ENCODE peak calls at places on chromosomes 11 and 22, in ten cellular contexts. F is EL; C is ovary; X is neural crest cell; V is effector CD4-positive, alpha-beta T cell; P is B cell; O is activated B cell treated with CpG ODN at 0.5 μM for 24 hours; Z is renal cortical epithelial cell; N is dorsolateral prefrontal cortex; W is stimulated activated CD8-positive, alpha-beta memory T cell treated with anti-CD3 and anti-CD28 coated beads, Interleukin-7, amount 100 ng/mL, for 48 hours. R is an unnamed sample.

GRCh38 chr11:77071671-77072605 is 5.2 kb downstream of the CAPN5 start:
- DNase-seq in F (peak; percentile 56), C (peak; percentile 24), X (no peak), V (no peak), P (no peak), O (peak; percentile 5), Z (no peak), N (no peak), W (no peak), R (no peak)

GRCh38 chr22:50548046-50548912 is 2.6 kb downstream of the KLHDC7B start:
- DNase-seq in F (no peak), C (no peak), X (no peak), V (peak; percentile 52), P (peak; percentile 63), O (peak; percentile 60), Z (no peak), N (no peak), W (no peak), R (no peak)

GRCh38 chr11:115459563-115459962 is 44.7 kb downstream of the CADM1 start:
- DNase-seq in F (peak; percentile 4), C (no peak), X (no peak), V (no peak), P (no peak), O (no peak), Z (peak; percentile 27), N (no peak), W (no peak), R (no peak)

GRCh38 chr11:32259641-32260081 is 168.8 kb downstream of the RCN1 start:
- DNase-seq in F (peak; percentile 15), C (peak; percentile 33), X (no peak), V (no peak), P (no peak), O (no peak), Z (peak; percentile 1), N (no peak), W (no peak), R (no peak)

GRCh38 chr11:27217948-27218410 is 145.0 kb downstream of the CCDC34 start:
- DNase-seq in F (peak; percentile 83), C (no peak), X (no peak), V (no peak), P (no peak), O (no peak), Z (peak; percentile 84), N (no peak), W (no peak), R (no peak)

GRCh38 chr11:23540101-23540561 is 679.9 kb upstream of the CCDC179 start:
- DNase-seq in F (peak; percentile 64), C (no peak), X (peak; percentile 12), V (no peak), P (peak; percentile 35), O (no peak), Z (peak; percentile 22), N (no peak), W (no peak), R (no peak)

GRCh38 chr11:97419729-97420128 is 1029.9 kb downstream of the JRKL start:
- DNase-seq in F (no peak), C (no peak), X (no peak), V (no peak), P (no peak), O (no peak), Z (no peak), N (no peak), W (no peak), R (no peak)

GRCh38 chr11:34501500-34501899 is 12.1 kb downstream of the ELF5 start:
- DNase-seq in F (peak; percentile 82), C (no peak), X (no peak), V (no peak), P (no peak), O (no peak), Z (peak; percentile 98), N (no peak), W (no peak), R (no peak)

GRCh38 chr22:37618674-37619073 is 10.0 kb downstream of the GGA1 start:
- DNase-seq in F (no peak), C (no peak), X (no peak), V (no peak), P (no peak), O (no peak), Z (no peak), N (no peak), W (no peak), R (no peak)

GRCh38 chr11:66639066-66639813 is 737 bp downstream of the RBM4 start:
- DNase-seq in F (peak; percentile 40), C (no peak), X (no peak), V (peak; percentile 21), P (no peak), O (no peak), Z (peak; percentile 38), N (no peak), W (no peak), R (peak; percentile 46)

GRCh38 chr11:14270690-14271542 is 88.1 kb downstream of the RRAS2 start:
- DNase-seq in F (no peak), C (no peak), X (no peak), V (no peak), P (peak; percentile 30), O (no peak), Z (no peak), N (peak; percentile 42), W (peak; percentile 10), R (peak; percentile 12)

GRCh38 chr11:45100338-45100737 is 46.1 kb upstream of the PRDM11 start:
- DNase-seq in F (peak; percentile 26), C (no peak), X (no peak), V (no peak), P (no peak), O (no peak), Z (no peak), N (no peak), W (no peak), R (no peak)